ENCODE peak calls at places on chromosomes 12 and 14, in six cellular contexts. Y is upper lobe of left lung, W is HCT116, H is Panc1, U is GM12878, I is GM23338. K is an unnamed sample.

GRCh38 chr14:61380984-61381383 is 59.6 kb downstream of the PRKCH start:
- ATAC-seq in Y (no peak), W (peak; percentile 53), H (no peak), U (no peak), I (peak; percentile 86), K (no peak)

GRCh38 chr14:102817942-102818940 is 41.0 kb downstream of the TRAF3 start:
- ATAC-seq in Y (no peak), W (no peak), H (no peak), U (peak; percentile 29), I (no peak), K (peak; percentile 19)

GRCh38 chr14:84006643-84007137 is 1523.3 kb upstream of the FLRT2 start:
- ATAC-seq in Y (no peak), W (no peak), H (no peak), U (no peak), I (peak; percentile 35), K (peak; percentile 22)

GRCh38 chr14:34981743-34982420 is 910 bp upstream of the SRP54 start:
- ATAC-seq in Y (peak; percentile 52), W (peak; percentile 10), H (peak; percentile 4), U (peak; percentile 27), I (peak; percentile 31), K (no peak)

GRCh38 chr14:63647696-63648410 is 6.2 kb upstream of the WDR89 start:
- ATAC-seq in Y (peak; percentile 20), W (no peak), H (no peak), U (peak; percentile 68), I (peak; percentile 36), K (no peak)

GRCh38 chr12:50151047-50151687 is 16.0 kb downstream of the CERS5 start:
- ATAC-seq in Y (no peak), W (no peak), H (no peak), U (no peak), I (no peak), K (no peak)

GRCh38 chr12:109286652-109287051 is 22.4 kb downstream of the FOXN4 start:
- ATAC-seq in Y (no peak), W (no peak), H (no peak), U (no peak), I (no peak), K (no peak)

GRCh38 chr14:53764846-53765245 is 191.8 kb downstream of the BMP4 start:
- ATAC-seq in Y (no peak), W (no peak), H (no peak), U (no peak), I (no peak), K (no peak)

GRCh38 chr12:21764063-21764462 is 10.4 kb downstream of the KCNJ8 start:
- ATAC-seq in Y (peak; percentile 77), W (no peak), H (no peak), U (no peak), I (no peak), K (no peak)

GRCh38 chr14:23147676-23148075 is 28.6 kb upstream of the CEBPE start:
- ATAC-seq in Y (no peak), W (no peak), H (no peak), U (no peak), I (no peak), K (peak; percentile 13)

GRCh38 chr12:106586535-106586802 is 3.7 kb downstream of the RFX4 start:
- ATAC-seq in Y (no peak), W (no peak), H (no peak), U (no peak), I (no peak), K (no peak)

GRCh38 chr14:52808101-52808500 is 16.7 kb upstream of the GNPNAT1 start:
- ATAC-seq in Y (no peak), W (no peak), H (no peak), U (no peak), I (no peak), K (no peak)

GRCh38 chr14:24630872-24631477 is 3.0 kb downstream of the GZMB start:
- ATAC-seq in Y (peak; percentile 50), W (no peak), H (no peak), U (no peak), I (no peak), K (no peak)

GRCh38 chr12:74490390-74491064 is 47.1 kb upstream of the ATXN7L3B start:
- ATAC-seq in Y (no peak), W (no peak), H (no peak), U (peak; percentile 88), I (no peak), K (no peak)

GRCh38 chr14:88228519-88229236 is 94.4 kb downstream of the KCNK10 start:
- ATAC-seq in Y (no peak), W (no peak), H (no peak), U (no peak), I (no peak), K (no peak)

GRCh38 chr12:14408208-14408607 is 42.7 kb downstream of the ATF7IP start:
- ATAC-seq in Y (no peak), W (no peak), H (no peak), U (no peak), I (peak; percentile 39), K (peak; percentile 36)

GRCh38 chr14:86934196-86934595 is 1058.8 kb downstream of the GALC start:
- ATAC-seq in Y (no peak), W (no peak), H (no peak), U (no peak), I (no peak), K (no peak)

GRCh38 chr12:45343269-45344051 is 127.6 kb downstream of the ANO6 start:
- ATAC-seq in Y (peak; percentile 34), W (peak; percentile 87), H (peak; percentile 71), U (no peak), I (no peak), K (no peak)

GRCh38 chr12:27018071-27018470 is 3.9 kb upstream of the TM7SF3 start:
- ATAC-seq in Y (no peak), W (no peak), H (no peak), U (no peak), I (no peak), K (no peak)

GRCh38 chr12:130687190-130687589 is 28.9 kb downstream of the RIMBP2 start:
- ATAC-seq in Y (no peak), W (no peak), H (no peak), U (no peak), I (no peak), K (no peak)

GRCh38 chr14:68669644-68670343 is 123.1 kb downstream of the ZFP36L1 start:
- ATAC-seq in Y (no peak), W (no peak), H (no peak), U (no peak), I (no peak), K (no peak)

GRCh38 chr14:71711619-71712018 is 220.6 kb upstream of the RGS6 start:
- ATAC-seq in Y (no peak), W (no peak), H (no peak), U (no peak), I (no peak), K (no peak)

GRCh38 chr12:19954163-19954562 is 414.2 kb upstream of the PDE3A start:
- ATAC-seq in Y (no peak), W (no peak), H (no peak), U (no peak), I (no peak), K (no peak)

GRCh38 chr12:42172811-42173210 is 28.1 kb upstream of the GXYLT1 start:
- ATAC-seq in Y (no peak), W (no peak), H (no peak), U (no peak), I (no peak), K (no peak)

GRCh38 chr12:56206373-56207166 is 15.2 kb downstream of the RNF41 start:
- ATAC-seq in Y (no peak), W (peak; percentile 92), H (peak; percentile 89), U (peak; percentile 95), I (peak; percentile 98), K (peak; percentile 61)
- TF ChIP-seq POLR2AphosphoS5 in Y (no peak), W (no peak), H (no peak), U (no peak), I (no peak), K (no peak)

DNA sequence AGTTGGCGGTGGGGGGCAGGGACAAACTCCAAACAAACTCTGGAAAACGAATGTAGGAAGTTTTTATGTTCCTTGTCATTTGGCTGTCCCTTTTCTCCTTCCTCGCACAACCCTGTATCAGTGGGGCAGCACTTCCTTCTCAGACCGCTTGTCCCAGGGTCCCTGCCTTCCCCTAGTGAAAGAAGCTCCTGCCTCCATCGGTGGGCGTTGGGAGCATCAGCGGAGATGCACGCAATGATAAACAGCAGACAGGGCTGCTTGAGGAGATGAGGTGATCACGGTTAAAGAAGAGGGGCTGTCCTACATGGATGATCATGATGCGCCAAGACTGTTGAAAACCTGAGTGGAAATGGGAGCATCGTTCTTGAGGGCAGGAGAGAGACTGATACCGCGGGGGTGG is 620 bp downstream of the C1S start:
- ATAC-seq in Y (no peak), W (no peak), H (no peak), U (no peak), I (peak; percentile 59), K (no peak)
- H3K27ac ChIP-seq in Y (peak overlapping the region; percentile 85), W (no peak overlapping the region), H (no peak overlapping the region), U (no peak overlapping the region), I (no peak overlapping the region), K (peak overlapping the region; percentile 84)

GRCh38 chr12:52900166-52900895 is 4.5 kb downstream of the KRT8 start:
- ATAC-seq in Y (no peak), W (no peak), H (no peak), U (no peak), I (no peak), K (no peak)
- TF ChIP-seq POLR2AphosphoS5 in Y (no peak), W (peak; percentile 46), H (no peak), U (no peak), I (no peak), K (no peak)

GRCh38 chr14:90384543-90384911 is 12.3 kb upstream of the CALM1 start:
- ATAC-seq in Y (no peak), W (no peak), H (no peak), U (no peak), I (no peak), K (no peak)

GRCh38 chr14:90382491-90383125 is 14.2 kb upstream of the CALM1 start:
- ATAC-seq in Y (peak; percentile 62), W (peak; percentile 39), H (peak; percentile 49), U (peak; percentile 25), I (peak; percentile 3), K (peak; percentile 42)

GRCh38 chr14:90383731-90384542 is 12.9 kb upstream of the CALM1 start:
- ATAC-seq in Y (peak; percentile 47), W (no peak), H (peak; percentile 44), U (peak; percentile 9), I (peak; percentile 50), K (peak; percentile 22)

GRCh38 chr14:90381999-90382451 is 14.8 kb upstream of the CALM1 start:
- ATAC-seq in Y (no peak), W (no peak), H (no peak), U (no peak), I (peak; percentile 2), K (no peak)

DNA sequence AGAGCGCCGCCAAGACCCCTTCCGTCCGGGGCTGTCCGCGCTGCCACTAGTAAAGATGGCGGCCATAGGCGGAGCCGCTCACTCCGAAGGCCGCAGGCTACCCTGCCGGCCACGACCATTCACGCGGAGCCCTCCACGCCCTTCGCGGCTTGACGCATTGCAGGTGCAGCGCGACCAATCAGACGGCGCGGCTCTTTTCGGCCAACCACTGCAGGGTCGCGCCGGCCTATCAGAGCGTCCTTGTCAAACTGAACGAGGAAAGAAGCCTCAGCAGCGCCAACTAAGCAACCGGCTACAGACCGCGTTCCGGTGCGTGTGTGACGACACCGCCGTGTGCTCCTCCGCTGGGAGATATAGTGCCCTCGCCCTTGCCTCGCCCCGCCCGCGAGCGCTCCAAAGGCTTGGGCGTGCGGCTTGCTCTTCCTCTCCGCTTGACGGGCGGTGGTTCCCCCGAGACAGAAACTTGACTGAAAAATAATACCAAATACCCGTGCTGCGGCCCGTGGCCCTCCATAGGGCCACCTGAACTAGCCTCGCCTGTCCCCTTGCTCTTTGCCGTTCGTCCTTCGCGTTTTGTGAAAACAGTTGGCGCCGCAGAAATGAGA is 13.6 kb upstream of the CALM1 start:
- ATAC-seq in Y (peak; percentile 99), W (peak; percentile 98), H (peak; percentile 98), U (peak; percentile 96), I (peak; percentile 87), K (peak; percentile 97)
- H3K27ac ChIP-seq in Y (peak overlapping the region; percentile 99), W (peak overlapping the region; percentile 70), H (peak overlapping the region; percentile 93), U (peak overlapping the region; percentile 98), I (peak overlapping the region; percentile 99), K (peak overlapping the region; percentile 98)